ENCODE peak calls at places on chromosomes 12 and 14, in seven cellular contexts. One of them, this sample, is unnamed.

GRCh38 chr12:78305808-78306207 is 475.1 kb downstream of the NAV3 start:
- DNase-seq in thoracic aorta: no peak
- DNase-seq in lower lobe of right lung: no peak
- DNase-seq in WERI-Rb-1: no peak
- DNase-seq in thyroid gland: no peak
- DNase-seq in AG09309: no peak
- DNase-seq in CD8-positive, alpha-beta T cell: no peak
- DNase-seq in this sample: no peak

GRCh38 chr12:122403115-122403770 is 19.2 kb downstream of the CLIP1 start:
- DNase-seq in lower lobe of right lung: no peak
- DNase-seq in thyroid gland: no peak
- DNase-seq in AG09309: no peak
- DNase-seq in WERI-Rb-1: no peak
- DNase-seq in CD8-positive, alpha-beta T cell: no peak
- DNase-seq in thoracic aorta: no peak
- DNase-seq in this sample: no peak

GRCh38 chr12:130970908-130971233 is 17.2 kb downstream of the ADGRD1 start:
- DNase-seq in thoracic aorta: no peak
- DNase-seq in AG09309: no peak
- DNase-seq in lower lobe of right lung: no peak
- DNase-seq in thyroid gland: no peak
- DNase-seq in WERI-Rb-1: no peak
- DNase-seq in CD8-positive, alpha-beta T cell: no peak
- DNase-seq in this sample: no peak

GRCh38 chr12:116708826-116709756 is 28.8 kb downstream of the SPRING1 start:
- DNase-seq in AG09309: peak; percentile 20
- DNase-seq in thyroid gland: peak; percentile 72
- DNase-seq in lower lobe of right lung: no peak
- DNase-seq in CD8-positive, alpha-beta T cell: peak; percentile 71
- DNase-seq in thoracic aorta: no peak
- DNase-seq in WERI-Rb-1: peak; percentile 80
- DNase-seq in this sample: peak; percentile 70

GRCh38 chr12:82740129-82741000 is 53.7 kb downstream of the TMTC2 start:
- DNase-seq in thyroid gland: no peak
- DNase-seq in thoracic aorta: no peak
- DNase-seq in AG09309: peak; percentile 63
- DNase-seq in WERI-Rb-1: no peak
- DNase-seq in lower lobe of right lung: no peak
- DNase-seq in CD8-positive, alpha-beta T cell: no peak
- DNase-seq in this sample: peak; percentile 51

GRCh38 chr14:104361101-104361591 is 218.4 kb upstream of the C14orf180 start:
- DNase-seq in thyroid gland: no peak
- DNase-seq in lower lobe of right lung: peak; percentile 30
- DNase-seq in CD8-positive, alpha-beta T cell: no peak
- DNase-seq in WERI-Rb-1: peak; percentile 4
- DNase-seq in thoracic aorta: no peak
- DNase-seq in AG09309: no peak
- DNase-seq in this sample: no peak

GRCh38 chr12:123369209-123369608 is 4.6 kb upstream of the SBNO1 start:
- DNase-seq in thoracic aorta: no peak
- DNase-seq in AG09309: no peak
- DNase-seq in thyroid gland: no peak
- DNase-seq in CD8-positive, alpha-beta T cell: no peak
- DNase-seq in WERI-Rb-1: no peak
- DNase-seq in lower lobe of right lung: no peak
- DNase-seq in this sample: no peak

GRCh38 chr14:89625208-89625987 is 208.4 kb upstream of the FOXN3 start:
- DNase-seq in AG09309: no peak
- DNase-seq in WERI-Rb-1: no peak
- DNase-seq in CD8-positive, alpha-beta T cell: no peak
- DNase-seq in thoracic aorta: no peak
- DNase-seq in thyroid gland: peak; percentile 60
- DNase-seq in lower lobe of right lung: no peak
- DNase-seq in this sample: peak; percentile 58

GRCh38 chr14:75971509-75971908 is 10.3 kb downstream of the TGFB3 start:
- DNase-seq in lower lobe of right lung: no peak
- DNase-seq in WERI-Rb-1: no peak
- DNase-seq in thoracic aorta: no peak
- DNase-seq in AG09309: no peak
- DNase-seq in thyroid gland: no peak
- DNase-seq in CD8-positive, alpha-beta T cell: no peak
- DNase-seq in this sample: no peak

GRCh38 chr12:64678248-64678647 is 68.0 kb downstream of the RASSF3 start:
- DNase-seq in CD8-positive, alpha-beta T cell: no peak
- DNase-seq in AG09309: no peak
- DNase-seq in lower lobe of right lung: no peak
- DNase-seq in thyroid gland: no peak
- DNase-seq in WERI-Rb-1: no peak
- DNase-seq in thoracic aorta: no peak
- DNase-seq in this sample: no peak

GRCh38 chr12:87760943-87761342 is 268.3 kb downstream of the C12orf50 start:
- DNase-seq in thyroid gland: no peak
- DNase-seq in AG09309: no peak
- DNase-seq in WERI-Rb-1: no peak
- DNase-seq in lower lobe of right lung: no peak
- DNase-seq in CD8-positive, alpha-beta T cell: no peak
- DNase-seq in thoracic aorta: no peak
- DNase-seq in this sample: peak; percentile 29

GRCh38 chr12:124020398-124021024 is 47.5 kb downstream of the ZNF664 start:
- DNase-seq in CD8-positive, alpha-beta T cell: no peak
- DNase-seq in lower lobe of right lung: no peak
- DNase-seq in AG09309: no peak
- DNase-seq in thoracic aorta: no peak
- DNase-seq in thyroid gland: no peak
- DNase-seq in WERI-Rb-1: no peak
- DNase-seq in this sample: peak; percentile 77

GRCh38 chr12:130835011-130835410 is 4.0 kb downstream of the STX2 start:
- DNase-seq in CD8-positive, alpha-beta T cell: no peak
- DNase-seq in AG09309: no peak
- DNase-seq in lower lobe of right lung: no peak
- DNase-seq in thoracic aorta: no peak
- DNase-seq in WERI-Rb-1: no peak
- DNase-seq in thyroid gland: no peak
- DNase-seq in this sample: no peak

GRCh38 chr12:8564656-8565055 is 24.0 kb upstream of the CLEC4E start:
- DNase-seq in AG09309: no peak
- DNase-seq in thyroid gland: no peak
- DNase-seq in CD8-positive, alpha-beta T cell: no peak
- DNase-seq in lower lobe of right lung: no peak
- DNase-seq in WERI-Rb-1: no peak
- DNase-seq in thoracic aorta: no peak
- DNase-seq in this sample: no peak

GRCh38 chr14:42517786-42518530 is 911.3 kb downstream of the LRFN5 start:
- DNase-seq in CD8-positive, alpha-beta T cell: no peak
- DNase-seq in thoracic aorta: no peak
- DNase-seq in AG09309: no peak
- DNase-seq in lower lobe of right lung: no peak
- DNase-seq in thyroid gland: no peak
- DNase-seq in WERI-Rb-1: no peak
- DNase-seq in this sample: peak; percentile 7

GRCh38 chr14:22627506-22628263 is 16.5 kb downstream of the OR6J1 start:
- DNase-seq in CD8-positive, alpha-beta T cell: no peak
- DNase-seq in WERI-Rb-1: no peak
- DNase-seq in AG09309: no peak
- DNase-seq in lower lobe of right lung: no peak
- DNase-seq in thoracic aorta: no peak
- DNase-seq in thyroid gland: peak; percentile 65
- DNase-seq in this sample: no peak

GRCh38 chr14:73777420-73777819 is 63.2 kb upstream of the PNMA1 start:
- DNase-seq in AG09309: no peak
- DNase-seq in thyroid gland: peak; percentile 80
- DNase-seq in WERI-Rb-1: no peak
- DNase-seq in thoracic aorta: no peak
- DNase-seq in CD8-positive, alpha-beta T cell: no peak
- DNase-seq in lower lobe of right lung: no peak
- DNase-seq in this sample: no peak

GRCh38 chr14:100546051-100546443 is 41.2 kb downstream of the BEGAIN start:
- DNase-seq in lower lobe of right lung: peak; percentile 65
- DNase-seq in thoracic aorta: no peak
- DNase-seq in CD8-positive, alpha-beta T cell: no peak
- DNase-seq in AG09309: no peak
- DNase-seq in WERI-Rb-1: no peak
- DNase-seq in thyroid gland: no peak
- DNase-seq in this sample: no peak

GRCh38 chr14:97198813-97199212 is 401.6 kb downstream of the VRK1 start:
- DNase-seq in AG09309: no peak
- DNase-seq in thoracic aorta: no peak
- DNase-seq in WERI-Rb-1: no peak
- DNase-seq in lower lobe of right lung: no peak
- DNase-seq in CD8-positive, alpha-beta T cell: no peak
- DNase-seq in thyroid gland: no peak
- DNase-seq in this sample: no peak

GRCh38 chr12:84436134-84436533 is 476.5 kb downstream of the SLC6A15 start:
- DNase-seq in thoracic aorta: no peak
- DNase-seq in lower lobe of right lung: no peak
- DNase-seq in WERI-Rb-1: no peak
- DNase-seq in AG09309: no peak
- DNase-seq in thyroid gland: no peak
- DNase-seq in CD8-positive, alpha-beta T cell: no peak
- DNase-seq in this sample: no peak

GRCh38 chr12:48813464-48814312 is 4.6 kb upstream of the CACNB3 start:
- DNase-seq in CD8-positive, alpha-beta T cell: no peak
- DNase-seq in thoracic aorta: no peak
- DNase-seq in lower lobe of right lung: no peak
- DNase-seq in AG09309: no peak
- DNase-seq in WERI-Rb-1: no peak
- DNase-seq in thyroid gland: peak; percentile 18
- DNase-seq in this sample: peak; percentile 23

GRCh38 chr12:106301611-106302321 is 767 bp upstream of the TCP11L2 start:
- DNase-seq in thyroid gland: peak; percentile 60
- DNase-seq in lower lobe of right lung: peak; percentile 80
- DNase-seq in thoracic aorta: peak; percentile 19
- DNase-seq in WERI-Rb-1: peak; percentile 21
- DNase-seq in CD8-positive, alpha-beta T cell: peak; percentile 81
- DNase-seq in AG09309: no peak
- DNase-seq in this sample: peak; percentile 52

DNA sequence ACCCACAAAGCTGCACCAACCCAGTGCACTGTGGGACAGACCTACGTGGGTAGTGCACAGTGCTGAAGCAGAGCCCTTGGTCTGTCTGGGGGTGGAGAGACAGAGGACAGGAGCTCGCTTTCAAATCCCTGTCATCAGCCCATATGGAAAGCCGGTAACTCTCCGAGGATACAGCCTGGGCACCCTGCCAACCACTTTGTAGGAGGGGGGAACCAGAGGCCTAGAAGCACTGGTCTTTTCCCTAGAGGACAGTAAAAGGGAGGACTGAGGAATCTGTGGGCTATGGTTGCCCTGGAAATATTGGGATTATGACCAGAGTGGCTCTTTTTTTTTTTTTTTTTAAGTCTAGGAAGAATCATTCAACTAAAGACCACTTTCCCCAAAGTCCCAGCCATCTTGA is 74.3 kb downstream of the MAP3K9 start:
- DNase-seq in CD8-positive, alpha-beta T cell: no peak
- DNase-seq in thoracic aorta: no peak
- DNase-seq in AG09309: no peak
- DNase-seq in thyroid gland: no peak
- DNase-seq in lower lobe of right lung: no peak
- DNase-seq in WERI-Rb-1: peak; percentile 54
- DNase-seq in this sample: peak; percentile 13
- H3K4me3 ChIP-seq in CD8-positive, alpha-beta T cell: no peak overlapping the region
- H3K4me3 ChIP-seq in thoracic aorta: no peak overlapping the region
- H3K4me3 ChIP-seq in AG09309: no peak overlapping the region
- H3K4me3 ChIP-seq in thyroid gland: no peak overlapping the region
- H3K4me3 ChIP-seq in lower lobe of right lung: no peak overlapping the region
- H3K4me3 ChIP-seq in WERI-Rb-1: no peak overlapping the region
- H3K4me3 ChIP-seq in this sample: no peak overlapping the region

GRCh38 chr14:20191396-20191795 is 700 bp downstream of the OR11G2 start:
- DNase-seq in thoracic aorta: no peak
- DNase-seq in WERI-Rb-1: no peak
- DNase-seq in CD8-positive, alpha-beta T cell: no peak
- DNase-seq in thyroid gland: no peak
- DNase-seq in AG09309: no peak
- DNase-seq in lower lobe of right lung: no peak
- DNase-seq in this sample: no peak
- TF ChIP-seq CTCF in thoracic aorta: no peak
- TF ChIP-seq CTCF in WERI-Rb-1: no peak
- TF ChIP-seq CTCF in CD8-positive, alpha-beta T cell: no peak
- TF ChIP-seq CTCF in thyroid gland: no peak
- TF ChIP-seq CTCF in AG09309: no peak
- TF ChIP-seq CTCF in lower lobe of right lung: no peak
- TF ChIP-seq CTCF in this sample: no peak

GRCh38 chr12:56017181-56017580 is 3.7 kb upstream of the IKZF4 start:
- DNase-seq in WERI-Rb-1: no peak
- DNase-seq in AG09309: no peak
- DNase-seq in thyroid gland: no peak
- DNase-seq in lower lobe of right lung: no peak
- DNase-seq in CD8-positive, alpha-beta T cell: no peak
- DNase-seq in thoracic aorta: no peak
- DNase-seq in this sample: no peak

GRCh38 chr12:56020437-56021189 is at the start of gene IKZF4:
- DNase-seq in AG09309: no peak
- DNase-seq in thoracic aorta: no peak
- DNase-seq in CD8-positive, alpha-beta T cell: no peak
- DNase-seq in lower lobe of right lung: peak; percentile 67
- DNase-seq in WERI-Rb-1: peak; percentile 84
- DNase-seq in thyroid gland: peak; percentile 69
- DNase-seq in this sample: peak; percentile 64

DNA sequence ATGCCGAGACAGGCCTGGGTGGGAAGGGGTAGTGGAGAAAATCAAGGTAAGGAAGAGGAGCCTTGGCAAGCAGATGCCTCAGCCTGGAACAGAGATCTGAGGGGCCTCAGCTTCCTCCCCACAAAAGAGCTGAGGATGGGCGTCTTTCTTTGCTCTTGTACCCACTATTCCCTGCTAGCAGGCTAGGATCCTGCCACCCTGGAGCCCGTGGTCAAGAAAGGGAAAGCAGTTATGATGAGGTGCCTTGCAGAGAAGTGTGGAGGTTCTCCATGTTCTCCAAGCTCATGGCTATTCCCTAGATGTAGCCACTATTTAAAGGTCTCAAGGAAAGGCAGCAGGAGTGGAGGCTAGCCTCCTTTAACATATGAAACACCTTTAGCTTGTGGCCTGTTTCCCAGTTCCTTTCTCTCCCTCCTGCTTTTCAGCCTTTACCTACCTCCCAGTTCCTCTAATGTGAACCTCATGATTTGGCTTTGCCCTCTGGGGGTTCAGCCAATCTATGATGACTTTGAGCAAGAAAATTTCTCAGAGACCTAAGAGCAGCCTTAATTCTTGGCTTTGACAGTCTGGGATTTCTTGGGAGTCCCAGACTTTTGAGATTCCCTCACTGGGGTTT is 1.1 kb downstream of the IKZF4 start:
- DNase-seq in AG09309: no peak
- DNase-seq in thoracic aorta: no peak
- DNase-seq in lower lobe of right lung: no peak
- DNase-seq in CD8-positive, alpha-beta T cell: no peak
- DNase-seq in thyroid gland: no peak
- DNase-seq in WERI-Rb-1: no peak
- DNase-seq in this sample: no peak
- H3K4me3 ChIP-seq in AG09309: no peak overlapping the region
- H3K4me3 ChIP-seq in thoracic aorta: peak overlapping the region; percentile 66
- H3K4me3 ChIP-seq in lower lobe of right lung: peak overlapping the region; percentile 27
- H3K4me3 ChIP-seq in CD8-positive, alpha-beta T cell: peak overlapping the region; percentile 17
- H3K4me3 ChIP-seq in thyroid gland: no peak overlapping the region
- H3K4me3 ChIP-seq in WERI-Rb-1: peak overlapping the region; percentile 42
- H3K4me3 ChIP-seq in this sample: peak overlapping the region; percentile 36

DNA sequence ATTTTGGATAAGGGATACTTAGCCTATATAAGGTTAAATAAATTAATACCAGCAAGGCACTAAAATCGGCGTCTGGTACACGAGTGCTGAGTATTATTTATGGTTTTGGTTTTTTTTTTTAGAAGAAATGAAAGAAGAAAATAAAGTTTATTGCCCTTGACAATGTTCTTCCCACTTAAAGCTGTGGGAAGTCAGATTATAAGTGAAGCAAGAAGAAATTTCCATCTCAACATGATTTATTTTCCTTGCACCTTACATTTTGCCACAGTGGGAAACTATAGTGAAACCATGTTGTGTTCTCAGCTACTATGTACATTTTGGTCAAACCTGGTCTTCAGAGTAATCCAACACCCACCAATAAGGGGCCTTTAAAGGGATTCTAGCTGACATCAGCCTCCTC is 118.3 kb downstream of the PPM1H start:
- DNase-seq in thoracic aorta: no peak
- DNase-seq in AG09309: no peak
- DNase-seq in lower lobe of right lung: no peak
- DNase-seq in WERI-Rb-1: no peak
- DNase-seq in CD8-positive, alpha-beta T cell: no peak
- DNase-seq in thyroid gland: no peak
- DNase-seq in this sample: no peak
- TF ChIP-seq CTCF in thoracic aorta: no peak
- TF ChIP-seq CTCF in AG09309: no peak
- TF ChIP-seq CTCF in lower lobe of right lung: no peak
- TF ChIP-seq CTCF in WERI-Rb-1: no peak
- TF ChIP-seq CTCF in CD8-positive, alpha-beta T cell: no peak
- TF ChIP-seq CTCF in thyroid gland: no peak
- TF ChIP-seq CTCF in this sample: no peak

This sample was measured in fibroblast of pulmonary artery.